ENCODE peak calls at places on chromosome 6, in four cellular contexts. T is heart left ventricle, M is HL-60, W is GM12878. C is an unnamed sample.
A peak's percentile ranks its signal among the peaks of the same experiment; 100 is the strongest.

GRCh38 chr6:8277769-8278168 is 157.6 kb downstream of the SLC35B3 start:
- DNase-seq in T (no peak), M (no peak), W (no peak), C (no peak)

GRCh38 chr6:136945626-136946235 is 23.6 kb downstream of the SLC35D3 start:
- DNase-seq in T (no peak), M (no peak), W (no peak), C (no peak)

GRCh38 chr6:132715204-132715603 is 1.3 kb upstream of the VNN1 start:
- DNase-seq in T (no peak), M (no peak), W (no peak), C (no peak)

GRCh38 chr6:30883743-30884520 is at the start of gene DDR1:
- DNase-seq in T (peak; percentile 87), M (peak; percentile 50), W (no peak), C (no peak)

GRCh38 chr6:161215193-161215592 is 58.7 kb downstream of the AGPAT4 start:
- DNase-seq in T (no peak), M (no peak), W (no peak), C (no peak)

GRCh38 chr6:151229401-151230276 is 10.1 kb upstream of the AKAP12 start:
- DNase-seq in T (no peak), M (no peak), W (no peak), C (no peak)

GRCh38 chr6:22095886-22096285 is 200.9 kb downstream of the PRL start:
- DNase-seq in T (no peak), M (no peak), W (no peak), C (no peak)

GRCh38 chr6:44238687-44239350 is 8.1 kb upstream of the HSP90AB1 start:
- DNase-seq in T (no peak), M (no peak), W (no peak), C (no peak)

GRCh38 chr6:19472168-19472567 is 365.0 kb upstream of the ID4 start:
- DNase-seq in T (no peak), M (no peak), W (no peak), C (peak; percentile 98)

GRCh38 chr6:11144393-11144829 is 32.9 kb upstream of the ERVFRD-1 start:
- DNase-seq in T (peak; percentile 81), M (peak; percentile 48), W (peak; percentile 49), C (no peak)

GRCh38 chr6:141551318-141551717 is 581.4 kb upstream of the GJE1 start:
- DNase-seq in T (no peak), M (no peak), W (no peak), C (no peak)

GRCh38 chr6:13194852-13195251 is 133.5 kb downstream of the TBC1D7 start:
- DNase-seq in T (no peak), M (peak; percentile 17), W (no peak), C (peak; percentile 10)

GRCh38 chr6:16276991-16277981 is 38.9 kb downstream of the GMPR start:
- DNase-seq in T (peak; percentile 80), M (peak; percentile 24), W (no peak), C (peak; percentile 36)

DNA sequence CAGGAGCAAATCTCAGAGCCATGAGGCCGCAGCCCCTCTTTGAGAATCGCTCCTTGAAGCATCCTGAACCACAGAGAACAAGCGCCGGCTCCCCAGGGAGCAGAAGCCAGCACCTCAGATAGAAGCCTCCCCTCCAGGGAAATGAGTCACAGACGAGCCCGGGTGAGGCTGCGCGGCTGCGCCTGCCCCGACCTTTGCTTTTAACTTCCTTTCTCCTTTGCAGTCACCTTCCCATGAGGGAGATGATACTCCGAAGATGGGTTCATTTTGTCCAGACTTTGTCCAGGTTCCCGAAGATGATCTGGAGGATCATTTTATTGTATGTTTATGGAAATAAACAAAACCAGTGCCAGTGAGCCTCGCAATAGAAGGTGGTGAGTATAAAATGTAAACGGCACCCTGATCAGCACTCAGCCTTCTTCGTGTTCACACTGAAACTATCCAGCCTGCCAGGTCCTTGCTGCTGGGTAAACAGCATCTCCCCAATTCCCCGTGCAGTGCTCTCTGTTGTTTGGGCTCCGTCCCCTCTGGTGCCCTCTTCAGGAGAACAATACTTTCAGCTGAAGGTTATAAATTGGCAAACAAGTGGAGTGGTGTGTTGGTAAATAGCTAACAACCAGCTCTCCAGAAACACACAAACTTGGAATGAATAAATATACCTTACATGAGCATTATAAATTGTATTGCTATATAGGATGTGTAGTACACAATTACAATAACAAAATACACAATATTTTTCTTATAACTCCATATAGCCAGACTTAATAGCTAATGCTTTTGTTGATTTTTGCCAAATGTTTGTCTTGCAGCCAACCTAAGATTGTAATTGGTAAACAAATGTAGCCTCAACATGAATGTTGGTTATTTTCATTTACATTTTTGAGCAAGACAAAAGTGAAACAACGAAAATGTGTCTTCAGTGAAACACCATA is 41.4 kb upstream of the TMEM181 start:
- DNase-seq in T (peak; percentile 75), M (peak; percentile 38), W (peak; percentile 71), C (no peak)
- H3K4me3 ChIP-seq in T (peak overlapping the region; percentile 8), M (peak overlapping the region; percentile 21), W (peak overlapping the region; percentile 54), C (peak overlapping the region; percentile 49)

DNA sequence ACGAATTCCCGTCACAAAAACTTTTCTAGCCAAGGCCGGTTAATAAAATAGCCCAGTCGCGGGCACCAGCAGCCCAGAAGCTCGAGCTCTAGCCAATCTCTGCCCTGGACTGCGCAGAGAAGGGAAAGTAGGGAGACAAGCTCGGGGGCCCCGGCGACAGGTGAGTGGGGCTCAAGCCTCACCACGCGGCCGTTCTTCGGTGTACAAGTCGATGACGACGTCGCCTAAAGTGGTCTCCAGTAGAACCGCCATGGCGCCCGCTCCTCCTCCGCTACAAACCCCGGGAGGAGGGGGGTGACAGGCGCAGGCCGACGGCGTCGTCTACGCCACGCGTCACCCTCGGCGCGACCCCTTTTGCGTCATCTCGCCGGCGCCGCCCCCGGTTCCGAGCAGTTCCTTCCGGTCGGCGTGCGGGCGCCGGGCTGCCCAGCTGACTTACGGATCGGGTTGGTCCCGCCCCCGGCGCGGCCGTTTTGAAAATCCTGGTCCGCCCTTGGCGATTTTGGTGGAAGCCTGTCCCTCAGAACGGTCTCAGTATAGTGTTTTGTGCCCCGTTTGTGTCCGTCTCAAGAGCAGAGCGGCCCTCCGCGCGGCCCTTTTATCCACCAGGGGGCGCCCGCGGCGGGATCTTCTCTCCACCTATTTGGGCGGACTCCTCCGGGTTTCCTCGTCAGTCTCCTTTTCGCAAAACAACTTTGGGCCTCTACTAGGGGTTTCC is at the start of gene PPIL4:
- DNase-seq in T (peak; percentile 99), M (peak; percentile 88), W (peak; percentile 71), C (peak; percentile 30)
- TF ChIP-seq CTCF in T (peak; percentile 95), M (peak; percentile 60), W (peak; percentile 75), C (peak; percentile 87)

GRCh38 chr6:28597924-28598323 is 72.2 kb downstream of the GPX5 start:
- DNase-seq in T (no peak), M (no peak), W (no peak), C (no peak)

GRCh38 chr6:28600188-28600587 is 74.5 kb downstream of the GPX5 start:
- DNase-seq in T (no peak), M (no peak), W (no peak), C (no peak)

GRCh38 chr6:28598757-28599686 is 73.3 kb downstream of the GPX5 start:
- DNase-seq in T (no peak), M (no peak), W (no peak), C (no peak)

GRCh38 chr6:28597217-28597835 is 71.6 kb downstream of the GPX5 start:
- DNase-seq in T (no peak), M (no peak), W (no peak), C (no peak)
- H3K4me3 ChIP-seq in T (peak overlapping the region; percentile 6), M (no peak overlapping the region), W (peak overlapping the region; percentile 28), C (peak overlapping the region; percentile 54)

GRCh38 chr6:90691823-90692222 is 105.0 kb upstream of the MAP3K7 start:
- DNase-seq in T (no peak), M (no peak), W (no peak), C (no peak)
- TF ChIP-seq CTCF in T (no peak), M (no peak), W (no peak), C (peak; percentile 33)

GRCh38 chr6:219019-219570 is 73.2 kb upstream of the DUSP22 start:
- DNase-seq in T (no peak), M (no peak), W (peak; percentile 73), C (no peak)
- H3K4me3 ChIP-seq in T (no peak overlapping the region), M (no peak overlapping the region), W (peak overlapping the region; percentile 47), C (no peak overlapping the region)

GRCh38 chr6:42961020-42961470 is 491 bp downstream of the GNMT start:
- DNase-seq in T (no peak), M (no peak), W (no peak), C (no peak)

GRCh38 chr6:42962502-42963178 is 2.1 kb downstream of the GNMT start:
- DNase-seq in T (peak; percentile 37), M (no peak), W (no peak), C (no peak)

GRCh38 chr6:42962096-42962495 is 1.5 kb downstream of the GNMT start:
- DNase-seq in T (peak; percentile 48), M (no peak), W (no peak), C (no peak)

GRCh38 chr6:42963179-42963854 is 2.8 kb downstream of the GNMT start:
- DNase-seq in T (peak; percentile 23), M (no peak), W (no peak), C (no peak)

GRCh38 chr6:42963855-42964605 is 3.5 kb downstream of the GNMT start:
- DNase-seq in T (no peak), M (no peak), W (no peak), C (no peak)
- TF ChIP-seq CTCF in T (no peak), M (peak; percentile 5), W (peak; percentile 42), C (peak; percentile 45)